ENCODE peak calls at places on chromosome 5, in six cellular contexts. M is fibroblast of lung, A is GM23248, N is astrocyte of the spinal cord, R is PC-9, Z is GM23338. G is an unnamed sample.

GRCh38 chr5:107372723-107373487 is 297.8 kb downstream of the EFNA5 start:
- DNase-seq in M (peak), A (no peak), N (peak), R (no peak), Z (peak), G (no peak)

GRCh38 chr5:36744678-36745659 is 131.6 kb upstream of the NIPBL start:
- DNase-seq in M (peak), A (peak), N (peak), R (peak), Z (peak), G (no peak)

GRCh38 chr5:158531899-158532298 is 567.8 kb downstream of the EBF1 start:
- DNase-seq in M (no peak), A (no peak), N (no peak), R (no peak), Z (no peak), G (no peak)

GRCh38 chr5:127492854-127493738 is 24.3 kb upstream of the PRRC1 start:
- DNase-seq in M (peak), A (peak), N (peak), R (no peak), Z (peak), G (peak)

GRCh38 chr5:60274704-60275103 is 381.2 kb upstream of the PDE4D start:
- DNase-seq in M (no peak), A (no peak), N (no peak), R (no peak), Z (no peak), G (no peak)

GRCh38 chr5:14239404-14239803 is 96.3 kb downstream of the TRIO start:
- DNase-seq in M (no peak), A (no peak), N (no peak), R (no peak), Z (no peak), G (no peak)

GRCh38 chr5:87770601-87771121 is 357.9 kb upstream of the CCNH start:
- DNase-seq in M (no peak), A (no peak), N (no peak), R (no peak), Z (peak), G (no peak)

GRCh38 chr5:131570757-131571156 is 64.3 kb downstream of the RAPGEF6 start:
- DNase-seq in M (no peak), A (no peak), N (no peak), R (no peak), Z (no peak), G (no peak)

GRCh38 chr5:177188775-177189174 is 55.2 kb downstream of the NSD1 start:
- DNase-seq in M (no peak), A (no peak), N (no peak), R (no peak), Z (no peak), G (no peak)

GRCh38 chr5:157571357-157571827 is 4.2 kb downstream of the ADAM19 start:
- DNase-seq in M (peak), A (peak), N (peak), R (peak), Z (peak), G (no peak)

GRCh38 chr5:82594097-82594496 is 315.9 kb upstream of the RPS23 start:
- DNase-seq in M (peak), A (peak), N (peak), R (no peak), Z (no peak), G (no peak)

GRCh38 chr5:116696356-116696755 is 121.7 kb upstream of the SEMA6A start:
- DNase-seq in M (peak), A (no peak), N (no peak), R (no peak), Z (peak), G (no peak)

GRCh38 chr5:108557686-108558085 is 175.8 kb upstream of the FBXL17 start:
- DNase-seq in M (no peak), A (peak), N (no peak), R (no peak), Z (no peak), G (no peak)

GRCh38 chr5:7811715-7812114 is 39.2 kb downstream of the CFAP90 start:
- DNase-seq in M (peak), A (no peak), N (no peak), R (no peak), Z (no peak), G (no peak)

GRCh38 chr5:174329738-174330137 is 284.2 kb downstream of the NSG2 start:
- DNase-seq in M (peak), A (peak), N (peak), R (no peak), Z (no peak), G (peak)

GRCh38 chr5:174328626-174329299 is 283.3 kb downstream of the NSG2 start:
- DNase-seq in M (peak), A (no peak), N (no peak), R (no peak), Z (no peak), G (no peak)

GRCh38 chr5:174326372-174326771 is 280.9 kb downstream of the NSG2 start:
- DNase-seq in M (no peak), A (no peak), N (no peak), R (no peak), Z (no peak), G (no peak)

GRCh38 chr5:174327317-174327864 is 281.9 kb downstream of the NSG2 start:
- DNase-seq in M (peak), A (peak), N (peak), R (peak), Z (peak), G (peak)

GRCh38 chr5:174327896-174328295 is 282.4 kb downstream of the NSG2 start:
- DNase-seq in M (no peak), A (no peak), N (no peak), R (no peak), Z (no peak), G (no peak)
- H3K4me3 ChIP-seq in M (no peak), A (no peak), N (no peak), R (no peak), Z (no peak), G (no peak)

GRCh38 chr5:141121563-141121962 is at the start of gene PCDHB4:
- DNase-seq in M (no peak), A (peak), N (no peak), R (no peak), Z (peak), G (no peak)
- H3K4me3 ChIP-seq in M (no peak), A (peak), N (no peak), R (no peak), Z (peak), G (no peak)

DNA sequence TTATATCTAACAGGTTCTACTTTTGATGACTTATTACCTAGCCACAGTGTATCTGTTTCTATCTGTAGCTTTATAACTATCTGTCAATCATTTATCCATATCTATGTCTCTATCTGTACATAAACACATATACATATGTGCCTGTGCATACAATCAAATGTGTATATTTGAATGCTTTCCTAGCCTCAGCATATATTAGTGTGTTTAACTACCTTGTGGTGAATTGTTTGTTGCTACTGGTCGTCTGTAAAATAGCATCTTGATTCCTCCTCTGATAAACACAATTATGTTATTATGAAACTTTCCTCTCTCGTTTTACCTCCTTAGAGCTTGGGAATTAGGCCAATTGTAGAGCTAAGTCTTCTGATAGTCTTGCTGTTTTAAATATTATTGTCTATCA is 44.4 kb downstream of the PARP8 start:
- DNase-seq in M (no peak), A (no peak), N (no peak), R (no peak), Z (no peak), G (no peak)
- H3K4me3 ChIP-seq in M (no peak), A (no peak), N (no peak), R (no peak), Z (no peak), G (no peak)

DNA sequence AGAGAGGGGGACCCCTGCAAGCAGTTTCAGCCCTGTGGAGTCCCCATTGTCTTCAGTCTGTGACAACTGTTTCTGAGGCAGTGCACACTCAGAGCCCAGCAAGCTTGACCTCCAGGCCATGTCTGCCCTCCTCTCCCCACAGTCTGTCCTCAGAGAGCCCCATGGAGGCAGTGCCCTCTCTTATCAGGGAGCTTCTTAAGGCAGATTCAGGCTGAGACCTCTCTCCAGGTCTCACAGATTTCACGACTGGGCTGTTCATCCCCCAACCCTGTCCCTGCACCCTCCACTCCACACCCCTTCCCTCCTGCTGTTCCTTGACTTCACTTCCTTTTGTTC is 218.5 kb downstream of the MED10 start:
- DNase-seq in M (no peak), A (no peak), N (no peak), R (no peak), Z (peak), G (no peak)
- H3K4me3 ChIP-seq in M (no peak), A (peak), N (no peak), R (peak), Z (no peak), G (no peak)

GRCh38 chr5:95928724-95929253 is 32.9 kb downstream of the ELL2 start:
- DNase-seq in M (no peak), A (no peak), N (no peak), R (no peak), Z (no peak), G (no peak)

GRCh38 chr5:95930541-95930940 is 31.1 kb downstream of the ELL2 start:
- DNase-seq in M (no peak), A (peak), N (no peak), R (no peak), Z (no peak), G (no peak)

GRCh38 chr5:95927927-95928723 is 33.5 kb downstream of the ELL2 start:
- DNase-seq in M (no peak), A (peak), N (no peak), R (no peak), Z (no peak), G (no peak)

GRCh38 chr5:95931118-95931833 is 30.4 kb downstream of the ELL2 start:
- DNase-seq in M (no peak), A (no peak), N (no peak), R (no peak), Z (no peak), G (no peak)

GRCh38 chr5:95930141-95930540 is 31.5 kb downstream of the ELL2 start:
- DNase-seq in M (no peak), A (no peak), N (no peak), R (no peak), Z (no peak), G (no peak)
- H3K4me3 ChIP-seq in M (no peak), A (no peak), N (no peak), R (no peak), Z (no peak), G (no peak)

DNA sequence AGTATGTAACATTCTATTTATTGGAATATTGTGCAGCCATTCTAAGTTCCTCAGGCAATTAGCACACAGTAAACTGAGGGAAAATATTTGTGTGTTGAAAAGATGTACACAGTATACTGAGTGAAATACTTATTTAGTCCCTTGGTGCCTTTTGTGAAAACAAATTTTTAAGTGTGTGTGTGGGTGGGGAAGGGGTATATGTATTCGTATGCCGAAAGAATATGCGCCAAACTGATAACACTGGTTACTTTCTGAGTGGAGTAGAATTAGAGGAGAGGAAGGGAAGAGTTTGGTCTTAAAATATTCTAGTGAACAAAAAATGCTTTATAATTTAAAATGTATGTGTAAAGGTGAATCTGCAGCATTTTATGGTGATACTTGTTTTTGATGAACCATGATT is 3.1 kb downstream of the DCP2 start:
- DNase-seq in M (no peak), A (no peak), N (no peak), R (no peak), Z (no peak), G (no peak)
- H3K4me3 ChIP-seq in M (no peak), A (peak), N (no peak), R (peak), Z (peak), G (no peak)

GRCh38 chr5:134758176-134758503 is 439 bp upstream of the DDX46 start:
- DNase-seq in M (no peak), A (no peak), N (no peak), R (no peak), Z (no peak), G (no peak)
- H3K4me3 ChIP-seq in M (peak), A (peak), N (peak), R (peak), Z (peak), G (peak)

GRCh38 chr5:5270958-5271605 is 131.0 kb downstream of the ADAMTS16 start:
- DNase-seq in M (peak), A (peak), N (peak), R (peak), Z (peak), G (peak)

GRCh38 chr5:5273976-5274375 is 133.8 kb downstream of the ADAMTS16 start:
- DNase-seq in M (no peak), A (no peak), N (no peak), R (no peak), Z (no peak), G (no peak)

GRCh38 chr5:5270161-5270560 is 130.0 kb downstream of the ADAMTS16 start:
- DNase-seq in M (no peak), A (no peak), N (no peak), R (no peak), Z (no peak), G (no peak)

GRCh38 chr5:5273398-5273797 is 133.3 kb downstream of the ADAMTS16 start:
- DNase-seq in M (no peak), A (no peak), N (no peak), R (no peak), Z (no peak), G (no peak)

DNA sequence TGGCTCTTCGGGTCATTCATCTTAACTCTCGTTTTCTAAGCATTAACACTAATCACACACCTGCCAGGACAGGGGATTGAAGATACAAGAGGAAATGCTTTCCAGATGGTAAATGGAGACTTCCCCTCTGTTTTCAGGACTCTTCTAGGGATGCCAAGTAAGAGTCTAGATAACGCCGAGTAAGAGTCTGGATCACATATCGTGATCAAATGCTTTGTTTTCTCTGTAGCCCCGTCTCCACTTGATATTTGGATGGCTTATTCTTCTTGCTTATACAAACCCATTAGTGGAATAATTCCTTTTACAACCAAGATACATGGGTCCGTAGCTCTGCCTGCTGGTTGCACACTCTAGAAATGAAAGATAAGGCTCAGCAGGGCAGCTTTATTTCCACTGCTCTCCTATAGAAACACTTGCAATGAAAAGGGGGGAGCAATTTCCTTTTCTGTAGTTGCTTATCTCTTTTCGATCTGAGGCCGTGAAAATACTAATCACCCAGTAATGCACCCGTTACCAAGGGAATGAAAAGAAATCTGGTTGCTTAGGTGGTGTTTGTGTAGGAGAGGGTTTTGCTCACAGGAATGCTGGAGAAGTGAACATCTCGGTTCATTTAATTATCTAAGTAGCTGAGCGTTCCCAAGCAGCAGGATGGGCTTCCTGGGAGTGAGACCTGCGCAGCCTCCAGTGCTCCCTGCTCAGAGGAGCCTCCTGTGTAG is 131.6 kb downstream of the ADAMTS16 start:
- DNase-seq in M (peak), A (peak), N (peak), R (peak), Z (no peak), G (no peak)
- H3K4me3 ChIP-seq in M (no peak), A (peak), N (peak), R (peak), Z (no peak), G (no peak)

GRCh38 chr5:154779105-154779504 is 23.9 kb downstream of the LARP1 start:
- DNase-seq in M (peak), A (peak), N (peak), R (no peak), Z (no peak), G (peak)
- H3K4me3 ChIP-seq in M (no peak), A (no peak), N (no peak), R (no peak), Z (no peak), G (no peak)

G was measured in HFF-Myc.